ENCODE peak calls at places on chromosomes 1 and 21, in six cellular contexts. A is HepG2, T is HCT116, L is K562, C is H1, D is GM12878. R is an unnamed sample.

GRCh38 chr1:226209307-226210059 is 14.0 kb upstream of the MIXL1 start:
- DNase-seq in A (no peak), T (no peak), L (no peak), C (no peak), D (no peak), R (no peak)

GRCh38 chr1:202584707-202585590 is 125.3 kb downstream of the SYT2 start:
- DNase-seq in A (no peak), T (no peak), L (peak; percentile 57), C (no peak), D (no peak), R (no peak)

GRCh38 chr1:25544819-25545218 is 1.4 kb downstream of the LDLRAP1 start:
- DNase-seq in A (no peak), T (no peak), L (no peak), C (no peak), D (no peak), R (no peak)

GRCh38 chr21:44988607-44989537 is 49.0 kb downstream of the SLX9 start:
- DNase-seq in A (no peak), T (no peak), L (no peak), C (no peak), D (no peak), R (no peak)

GRCh38 chr1:7084232-7084894 is 299.1 kb downstream of the CAMTA1 start:
- DNase-seq in A (no peak), T (no peak), L (no peak), C (no peak), D (no peak), R (no peak)

GRCh38 chr1:47678464-47678980 is 240.7 kb downstream of the FOXD2 start:
- DNase-seq in A (no peak), T (no peak), L (no peak), C (peak; percentile 33), D (no peak), R (no peak)

GRCh38 chr1:156081174-156082110 is 823 bp downstream of the MEX3A start:
- DNase-seq in A (no peak), T (no peak), L (no peak), C (no peak), D (no peak), R (peak; percentile 37)

GRCh38 chr1:54885863-54886723 is 902 bp downstream of the DHCR24 start:
- DNase-seq in A (peak; percentile 45), T (peak; percentile 61), L (peak; percentile 62), C (peak; percentile 55), D (no peak), R (peak; percentile 16)

GRCh38 chr1:40788561-40789341 is 5.2 kb downstream of the KCNQ4 start:
- DNase-seq in A (no peak), T (no peak), L (no peak), C (no peak), D (no peak), R (no peak)

GRCh38 chr1:39836595-39837110 is 46.7 kb downstream of the TRIT1 start:
- DNase-seq in A (no peak), T (no peak), L (no peak), C (no peak), D (no peak), R (no peak)

GRCh38 chr1:175208773-175209492 is 16.4 kb upstream of the KIAA0040 start:
- DNase-seq in A (no peak), T (no peak), L (no peak), C (no peak), D (peak; percentile 62), R (no peak)

GRCh38 chr1:3857791-3858129 is 484 bp downstream of the DFFB start:
- DNase-seq in A (no peak), T (no peak), L (no peak), C (no peak), D (no peak), R (peak; percentile 5)

GRCh38 chr1:228456252-228457016 is 30.7 kb upstream of the RNF187 start:
- DNase-seq in A (no peak), T (no peak), L (no peak), C (no peak), D (no peak), R (no peak)

GRCh38 chr1:228459091-228459993 is 27.8 kb upstream of the RNF187 start:
- DNase-seq in A (peak; percentile 18), T (peak; percentile 85), L (peak; percentile 80), C (peak; percentile 85), D (no peak), R (peak; percentile 66)

GRCh38 chr1:228455715-228456114 is 31.5 kb upstream of the RNF187 start:
- DNase-seq in A (no peak), T (no peak), L (no peak), C (no peak), D (no peak), R (no peak)

GRCh38 chr1:228457017-228457395 is 30.2 kb upstream of the RNF187 start:
- DNase-seq in A (no peak), T (no peak), L (peak; percentile 58), C (no peak), D (no peak), R (no peak)

GRCh38 chr1:228457396-228458176 is 29.6 kb upstream of the RNF187 start:
- DNase-seq in A (no peak), T (peak; percentile 99), L (peak; percentile 100), C (peak; percentile 94), D (peak; percentile 89), R (peak; percentile 99)
- H2AFZ ChIP-seq in A (no peak overlapping the region), T (no peak overlapping the region), L (peak overlapping the region; percentile 90), C (no peak overlapping the region), D (peak overlapping the region; percentile 52), R (peak overlapping the region; percentile 74)

GRCh38 chr21:46118871-46119564 is 21.1 kb downstream of the COL6A2 start:
- DNase-seq in A (no peak), T (no peak), L (no peak), C (peak; percentile 41), D (no peak), R (no peak)
- TF ChIP-seq MAX in A (no peak), T (no peak), L (no peak), C (no peak), D (no peak), R (no peak)

GRCh38 chr1:32106663-32107273 is 1.1 kb upstream of the KPNA6 start:
- DNase-seq in A (no peak), T (no peak), L (no peak), C (no peak), D (no peak), R (no peak)
- H2AFZ ChIP-seq in A (no peak overlapping the region), T (no peak overlapping the region), L (no peak overlapping the region), C (no peak overlapping the region), D (no peak overlapping the region), R (no peak overlapping the region)

DNA sequence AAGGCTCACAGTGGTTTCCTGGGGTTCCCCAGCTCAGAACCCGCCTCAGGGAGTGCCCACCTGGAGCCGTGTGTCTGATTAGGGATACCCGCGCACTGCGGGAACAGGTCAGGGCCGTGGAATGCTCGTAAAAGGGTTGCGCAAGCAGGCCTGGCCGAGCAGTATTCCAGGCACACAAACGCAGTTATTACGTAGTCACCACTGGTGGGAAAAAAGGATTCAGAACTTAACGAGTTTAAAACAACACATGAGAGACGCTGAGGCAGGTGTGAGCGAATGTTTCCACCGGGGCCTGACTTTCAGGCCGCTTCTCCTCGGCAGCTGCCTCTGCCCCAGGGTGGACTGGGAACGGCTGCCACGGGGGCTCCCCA is 18.2 kb downstream of the PLCH2 start:
- DNase-seq in A (peak; percentile 28), T (peak; percentile 33), L (no peak), C (no peak), D (no peak), R (no peak)
- TF ChIP-seq MAX in A (no peak), T (no peak), L (no peak), C (no peak), D (no peak), R (no peak)

GRCh38 chr1:12060500-12060899 is 2.6 kb upstream of the TNFRSF8 start:
- DNase-seq in A (no peak), T (no peak), L (no peak), C (no peak), D (no peak), R (no peak)

GRCh38 chr1:12059722-12060464 is 3.2 kb upstream of the TNFRSF8 start:
- DNase-seq in A (no peak), T (no peak), L (no peak), C (no peak), D (no peak), R (no peak)

GRCh38 chr1:12064073-12064969 is 1.2 kb downstream of the TNFRSF8 start:
- DNase-seq in A (no peak), T (no peak), L (no peak), C (no peak), D (no peak), R (no peak)

GRCh38 chr1:12065872-12066271 is 2.8 kb downstream of the TNFRSF8 start:
- DNase-seq in A (no peak), T (no peak), L (no peak), C (no peak), D (no peak), R (no peak)

DNA sequence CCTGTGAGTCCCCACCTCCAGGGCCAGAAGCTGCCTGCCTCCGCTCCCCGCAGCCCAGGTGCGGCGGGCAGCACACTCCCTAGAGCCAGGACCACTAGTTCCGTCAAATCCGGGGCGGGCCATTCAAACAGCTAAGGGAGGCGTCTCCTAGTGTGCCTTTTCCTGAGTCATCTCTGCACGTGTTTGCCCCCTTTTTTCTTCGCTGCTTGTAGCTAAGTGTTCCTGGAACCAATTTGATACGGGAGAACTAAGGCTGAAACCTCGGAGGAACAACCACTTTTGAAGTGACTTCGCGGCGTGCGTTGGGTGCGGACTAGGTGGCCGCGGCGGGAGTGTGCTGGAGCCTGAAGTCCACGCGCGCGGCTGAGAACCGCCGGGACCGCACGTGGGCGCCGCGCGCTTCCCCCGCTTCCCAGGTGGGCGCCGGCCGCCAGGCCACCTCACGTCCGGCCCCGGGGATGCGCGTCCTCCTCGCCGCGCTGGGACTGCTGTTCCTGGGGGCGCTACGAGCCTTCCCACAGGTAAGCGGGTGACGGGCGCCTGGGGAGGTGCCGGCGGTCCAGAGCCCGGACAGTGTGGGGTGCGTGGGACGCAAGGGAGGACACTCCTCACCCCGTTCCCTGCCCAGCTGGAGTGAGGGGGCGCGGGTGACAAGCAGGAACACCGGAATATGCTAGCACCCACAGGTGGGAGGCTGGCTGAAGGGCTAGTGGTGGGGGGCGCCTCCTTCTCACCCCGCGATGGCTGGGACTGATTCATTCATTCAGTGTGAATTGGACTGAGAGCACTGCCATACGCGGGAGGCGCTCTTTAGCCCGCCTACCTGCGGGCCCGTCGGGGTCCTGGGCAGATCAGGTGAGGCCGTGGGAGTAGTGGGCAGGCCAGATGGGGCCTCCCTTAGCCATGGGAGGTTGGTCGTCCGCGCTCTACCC is at the start of gene TNFRSF8:
- DNase-seq in A (no peak), T (no peak), L (peak; percentile 70), C (peak; percentile 65), D (no peak), R (no peak)
- H2AFZ ChIP-seq in A (no peak within 1 kb of the TSS), T (no peak within 1 kb of the TSS), L (peak within 1 kb of the TSS; percentile 92), C (peak within 1 kb of the TSS; percentile 74), D (peak within 1 kb of the TSS; percentile 54), R (no peak within 1 kb of the TSS)